ENCODE peak calls at places on chromosomes 11 and 22, in ten cellular contexts. T is tibial nerve; V is CD8-positive, alpha-beta T cell; U is WERI-Rb-1; F is natural killer cell; A is thoracic aorta; B is cardiac muscle cell; Y is tibial artery; G is endothelial cell; R is GM23338. J is an unnamed sample.

GRCh38 chr11:12075822-12076821 is 34.3 kb upstream of the MICAL2 start:
- DNase-seq in U (no peak), Y (peak), B (peak), A (peak), V (no peak), R (no peak), F (no peak), G (no peak), T (no peak), J (no peak)

GRCh38 chr22:38305481-38306448 is 11.5 kb downstream of the CSNK1E start:
- DNase-seq in Y (no peak), T (no peak), R (peak), G (no peak), F (no peak), B (peak), V (peak), U (peak), A (no peak), J (no peak)

GRCh38 chr11:100851129-100851528 is 164.0 kb downstream of the ARHGAP42 start:
- DNase-seq in F (no peak), U (no peak), T (no peak), Y (no peak), G (no peak), B (peak), A (no peak), R (no peak), V (no peak), J (no peak)

GRCh38 chr22:19067696-19068348 is 54.4 kb downstream of the DGCR2 start:
- DNase-seq in U (no peak), A (no peak), B (no peak), Y (no peak), G (no peak), V (no peak), T (no peak), R (no peak), F (no peak), J (no peak)

GRCh38 chr22:17258015-17258827 is 39.0 kb upstream of the ADA2 start:
- DNase-seq in B (peak), V (peak), U (peak), A (no peak), G (no peak), F (peak), R (peak), Y (no peak), T (no peak), J (peak)

GRCh38 chr11:79582434-79582833 is 141.6 kb upstream of the TENM4 start:
- DNase-seq in U (no peak), Y (no peak), T (no peak), B (no peak), G (no peak), A (no peak), F (no peak), V (no peak), R (no peak), J (no peak)

GRCh38 chr11:62245271-62245753 is 3.3 kb downstream of the SCGB1D2 start:
- DNase-seq in U (no peak), Y (no peak), G (peak), V (no peak), B (peak), A (no peak), T (no peak), F (no peak), R (peak), J (peak)

GRCh38 chr11:111302298-111302697 is 4.0 kb downstream of the POU2AF3 start:
- DNase-seq in B (no peak), R (no peak), V (no peak), G (no peak), Y (no peak), A (no peak), F (no peak), U (peak), T (no peak), J (no peak)

GRCh38 chr11:111598546-111598945 is 3.7 kb upstream of the SIK2 start:
- DNase-seq in A (no peak), R (no peak), B (peak), G (no peak), U (no peak), F (no peak), T (no peak), V (no peak), Y (no peak), J (no peak)

GRCh38 chr11:85823816-85824215 is 12.9 kb upstream of the SYTL2 start:
- DNase-seq in G (no peak), F (peak), T (no peak), V (peak), Y (no peak), A (no peak), B (no peak), U (no peak), R (no peak), J (no peak)

GRCh38 chr11:536841-537621 is at the start of gene LRRC56:
- DNase-seq in R (peak), A (peak), Y (peak), U (peak), T (peak), B (peak), V (peak), F (peak), G (peak), J (peak)

GRCh38 chr11:98561216-98561615 is 459.5 kb upstream of the CNTN5 start:
- DNase-seq in Y (no peak), B (no peak), R (peak), F (no peak), G (no peak), V (no peak), A (no peak), U (no peak), T (no peak), J (no peak)

GRCh38 chr11:79419120-79419519 is 21.7 kb downstream of the TENM4 start:
- DNase-seq in B (no peak), V (no peak), G (no peak), T (no peak), F (no peak), Y (no peak), U (no peak), R (no peak), A (no peak), J (no peak)

GRCh38 chr11:10201343-10201742 is 92.7 kb downstream of the SBF2 start:
- DNase-seq in V (no peak), Y (no peak), F (no peak), G (no peak), U (no peak), B (no peak), R (no peak), A (no peak), T (no peak), J (no peak)

GRCh38 chr11:65353900-65354264 is 669 bp upstream of the TIGD3 start:
- DNase-seq in U (peak), R (no peak), Y (no peak), A (no peak), F (no peak), B (no peak), T (no peak), V (no peak), G (no peak), J (no peak)

GRCh38 chr11:13149991-13150390 is 127.6 kb upstream of the BMAL1 start:
- DNase-seq in Y (no peak), V (no peak), U (no peak), R (no peak), A (no peak), B (no peak), G (no peak), T (no peak), F (no peak), J (no peak)

GRCh38 chr11:13152264-13152663 is 125.3 kb upstream of the BMAL1 start:
- DNase-seq in A (no peak), F (no peak), B (no peak), R (no peak), Y (no peak), G (no peak), V (no peak), T (no peak), U (no peak), J (no peak)

GRCh38 chr11:13150487-13150886 is 127.1 kb upstream of the BMAL1 start:
- DNase-seq in V (no peak), B (no peak), Y (no peak), G (no peak), F (no peak), R (no peak), T (no peak), U (no peak), A (no peak), J (no peak)

GRCh38 chr11:13152736-13153541 is 124.7 kb upstream of the BMAL1 start:
- DNase-seq in T (no peak), B (peak), F (no peak), U (no peak), R (peak), V (no peak), Y (no peak), G (no peak), A (no peak), J (no peak)
- TF ChIP-seq CTCF in T (no peak), B (peak), F (no peak), U (no peak), R (peak), V (no peak), Y (no peak), G (no peak), A (no peak), J (peak)

GRCh38 chr11:95850137-95850536 is 59.8 kb downstream of the CEP57 start:
- DNase-seq in A (no peak), V (no peak), T (no peak), F (no peak), Y (no peak), U (no peak), R (no peak), G (no peak), B (no peak), J (no peak)
- TF ChIP-seq CTCF in A (no peak), V (no peak), T (no peak), F (no peak), Y (no peak), U (no peak), R (no peak), G (no peak), B (no peak), J (no peak)

DNA sequence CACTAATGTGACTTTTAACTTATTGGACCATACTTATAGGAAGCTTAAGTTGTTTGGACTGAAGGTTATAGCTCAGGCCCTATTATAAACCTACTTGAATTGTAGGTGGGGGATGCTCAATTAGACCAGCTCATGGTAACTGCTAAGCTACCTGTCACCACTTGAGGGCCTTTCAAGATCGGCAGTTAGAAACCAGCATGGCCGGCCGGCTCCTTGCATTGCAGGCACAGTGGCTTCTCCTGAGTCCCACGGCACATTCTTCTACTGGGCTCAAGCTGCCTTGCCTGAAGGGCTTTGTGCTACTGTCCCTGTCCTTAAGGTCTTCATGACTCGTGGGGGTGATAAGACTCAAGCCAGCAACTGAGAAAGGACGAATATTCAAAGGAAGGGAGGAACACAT is 70.8 kb downstream of the TBC1D22A start:
- DNase-seq in R (peak), A (no peak), B (peak), T (no peak), U (peak), G (peak), V (no peak), Y (no peak), F (no peak), J (no peak)
- TF ChIP-seq CTCF in R (peak), A (no peak), B (peak), T (no peak), U (peak), G (no peak), V (no peak), Y (no peak), F (no peak), J (peak)

DNA sequence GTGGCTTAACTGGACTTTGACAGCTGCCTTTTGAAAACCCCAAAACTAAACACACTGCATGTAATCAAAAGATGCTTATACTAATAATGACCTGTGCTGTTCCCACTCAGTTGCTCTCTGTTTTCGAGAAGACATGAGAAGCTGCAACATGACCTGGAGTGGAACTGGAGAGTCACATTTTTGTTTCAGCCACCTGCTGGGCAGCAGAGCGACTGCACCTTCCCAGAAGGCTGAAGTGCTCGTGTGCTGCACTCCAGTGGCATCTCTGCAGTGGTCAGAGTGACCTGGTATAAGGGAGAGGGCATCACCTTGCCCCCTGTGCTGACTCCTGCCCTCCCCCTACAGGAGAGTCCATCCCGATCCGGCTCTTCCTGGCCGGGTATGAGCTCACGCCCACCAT is 8.6 kb downstream of the THYN1 start:
- DNase-seq in V (peak), G (peak), B (peak), Y (no peak), R (peak), A (no peak), T (no peak), F (no peak), U (no peak), J (no peak)
- TF ChIP-seq CTCF in V (peak), G (peak), B (peak), Y (peak), R (peak), A (peak), T (no peak), F (peak), U (peak), J (peak)

DNA sequence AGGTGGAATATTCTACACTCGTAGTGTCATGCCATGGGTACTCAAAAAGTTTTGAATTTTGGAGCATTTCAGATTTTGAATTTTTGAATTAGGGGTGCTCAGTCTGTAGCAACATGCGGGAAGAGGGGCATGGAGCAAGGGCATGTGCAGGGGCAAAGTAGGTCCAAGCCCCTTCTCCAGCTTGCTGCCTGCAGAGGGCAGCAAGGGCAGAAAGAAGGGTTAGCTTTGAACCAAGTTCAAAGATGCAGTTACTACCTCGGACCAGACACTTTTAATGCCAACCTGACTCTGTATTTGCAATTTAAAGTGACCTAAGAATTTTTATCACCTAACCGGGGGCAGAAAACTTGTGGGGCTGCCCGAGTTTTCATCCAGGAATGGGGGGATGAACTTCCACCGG is 68.2 kb downstream of the CD82 start:
- DNase-seq in V (no peak), B (no peak), G (no peak), U (peak), T (no peak), F (no peak), Y (no peak), R (no peak), A (no peak), J (no peak)
- TF ChIP-seq CTCF in V (no peak), B (peak), G (no peak), U (peak), T (no peak), F (no peak), Y (no peak), R (peak), A (no peak), J (peak)

J was measured in progenitor cell of endocrine pancreas.